ENCODE peak calls at places on chromosomes 13 and 19, in five cellular contexts. One of them, this sample, is unnamed.

GRCh38 chr13:66111628-66112027 is 1118.5 kb downstream of the PCDH9 start:
- DNase-seq in RPMI7951: no peak
- DNase-seq in pulmonary artery endothelial cell: no peak
- DNase-seq in IMR-90: no peak
- DNase-seq in T-helper 1 cell: no peak
- DNase-seq in this sample: no peak

GRCh38 chr19:46714523-46715106 is 2.3 kb downstream of the PRKD2 start:
- DNase-seq in RPMI7951: no peak
- DNase-seq in pulmonary artery endothelial cell: no peak
- DNase-seq in IMR-90: no peak
- DNase-seq in T-helper 1 cell: peak
- DNase-seq in this sample: no peak

GRCh38 chr19:15534957-15535864 is 26.9 kb downstream of the CYP4F22 start:
- DNase-seq in RPMI7951: no peak
- DNase-seq in pulmonary artery endothelial cell: no peak
- DNase-seq in IMR-90: no peak
- DNase-seq in T-helper 1 cell: no peak
- DNase-seq in this sample: no peak

GRCh38 chr19:51441410-51442390 is 16.6 kb downstream of the SIGLEC8 start:
- DNase-seq in RPMI7951: peak
- DNase-seq in pulmonary artery endothelial cell: no peak
- DNase-seq in IMR-90: no peak
- DNase-seq in T-helper 1 cell: peak
- DNase-seq in this sample: no peak

GRCh38 chr19:28710278-28710677 is 502.7 kb downstream of the UQCRFS1 start:
- DNase-seq in RPMI7951: peak
- DNase-seq in pulmonary artery endothelial cell: peak
- DNase-seq in IMR-90: peak
- DNase-seq in T-helper 1 cell: peak
- DNase-seq in this sample: peak

GRCh38 chr13:42652642-42653415 is 78.9 kb downstream of the TNFSF11 start:
- DNase-seq in RPMI7951: peak
- DNase-seq in pulmonary artery endothelial cell: no peak
- DNase-seq in IMR-90: no peak
- DNase-seq in T-helper 1 cell: no peak
- DNase-seq in this sample: no peak

GRCh38 chr19:40225440-40226305 is 816 bp downstream of the CCNP start:
- DNase-seq in RPMI7951: peak
- DNase-seq in pulmonary artery endothelial cell: no peak
- DNase-seq in IMR-90: peak
- DNase-seq in T-helper 1 cell: no peak
- DNase-seq in this sample: peak

GRCh38 chr19:35430382-35431146 is 17.5 kb upstream of the FFAR2 start:
- DNase-seq in RPMI7951: no peak
- DNase-seq in pulmonary artery endothelial cell: no peak
- DNase-seq in IMR-90: no peak
- DNase-seq in T-helper 1 cell: no peak
- DNase-seq in this sample: no peak

GRCh38 chr13:39463611-39464010 is 139.4 kb downstream of the LHFPL6 start:
- DNase-seq in RPMI7951: no peak
- DNase-seq in pulmonary artery endothelial cell: no peak
- DNase-seq in IMR-90: no peak
- DNase-seq in T-helper 1 cell: no peak
- DNase-seq in this sample: no peak

GRCh38 chr13:50613356-50613831 is 230.1 kb downstream of the DLEU7 start:
- DNase-seq in RPMI7951: no peak
- DNase-seq in pulmonary artery endothelial cell: no peak
- DNase-seq in IMR-90: no peak
- DNase-seq in T-helper 1 cell: no peak
- DNase-seq in this sample: peak

GRCh38 chr13:113114511-113115362 is 7.9 kb upstream of the F10 start:
- DNase-seq in RPMI7951: no peak
- DNase-seq in pulmonary artery endothelial cell: no peak
- DNase-seq in IMR-90: no peak
- DNase-seq in T-helper 1 cell: no peak
- DNase-seq in this sample: no peak

GRCh38 chr13:21625366-21625765 is 21.4 kb upstream of the MICU2 start:
- DNase-seq in RPMI7951: peak
- DNase-seq in pulmonary artery endothelial cell: no peak
- DNase-seq in IMR-90: peak
- DNase-seq in T-helper 1 cell: peak
- DNase-seq in this sample: peak

GRCh38 chr19:18020212-18021067 is 12.5 kb downstream of the ARRDC2 start:
- DNase-seq in RPMI7951: peak
- DNase-seq in pulmonary artery endothelial cell: no peak
- DNase-seq in IMR-90: peak
- DNase-seq in T-helper 1 cell: no peak
- DNase-seq in this sample: peak

GRCh38 chr13:101416181-101417042 is at the start of gene NALCN:
- DNase-seq in RPMI7951: peak
- DNase-seq in pulmonary artery endothelial cell: no peak
- DNase-seq in IMR-90: no peak
- DNase-seq in T-helper 1 cell: no peak
- DNase-seq in this sample: peak

GRCh38 chr19:35304036-35304435 is 12.1 kb downstream of the MAG start:
- DNase-seq in RPMI7951: no peak
- DNase-seq in pulmonary artery endothelial cell: no peak
- DNase-seq in IMR-90: no peak
- DNase-seq in T-helper 1 cell: no peak
- DNase-seq in this sample: no peak

GRCh38 chr13:49821216-49821820 is 28.8 kb upstream of the KPNA3 start:
- DNase-seq in RPMI7951: peak
- DNase-seq in pulmonary artery endothelial cell: no peak
- DNase-seq in IMR-90: no peak
- DNase-seq in T-helper 1 cell: no peak
- DNase-seq in this sample: peak

GRCh38 chr19:9309974-9310446 is 372 bp upstream of the ZNF699 start:
- DNase-seq in RPMI7951: peak
- DNase-seq in pulmonary artery endothelial cell: peak
- DNase-seq in IMR-90: peak
- DNase-seq in T-helper 1 cell: no peak
- DNase-seq in this sample: no peak

GRCh38 chr19:28793391-28794168 is 419.4 kb downstream of the UQCRFS1 start:
- DNase-seq in RPMI7951: no peak
- DNase-seq in pulmonary artery endothelial cell: no peak
- DNase-seq in IMR-90: no peak
- DNase-seq in T-helper 1 cell: no peak
- DNase-seq in this sample: no peak

GRCh38 chr19:38433268-38433733 is at the start of gene RYR1:
- DNase-seq in RPMI7951: peak
- DNase-seq in pulmonary artery endothelial cell: no peak
- DNase-seq in IMR-90: no peak
- DNase-seq in T-helper 1 cell: peak
- DNase-seq in this sample: peak

GRCh38 chr19:40755248-40755624 is 4.2 kb downstream of the SNRPA start:
- DNase-seq in RPMI7951: no peak
- DNase-seq in pulmonary artery endothelial cell: no peak
- DNase-seq in IMR-90: no peak
- DNase-seq in T-helper 1 cell: no peak
- DNase-seq in this sample: no peak

GRCh38 chr19:9597027-9597426 is 12.7 kb upstream of the ZNF121 start:
- DNase-seq in RPMI7951: peak
- DNase-seq in pulmonary artery endothelial cell: no peak
- DNase-seq in IMR-90: peak
- DNase-seq in T-helper 1 cell: no peak
- DNase-seq in this sample: no peak

GRCh38 chr13:84377071-84377470 is 494.8 kb upstream of the SLITRK1 start:
- DNase-seq in RPMI7951: no peak
- DNase-seq in pulmonary artery endothelial cell: no peak
- DNase-seq in IMR-90: no peak
- DNase-seq in T-helper 1 cell: no peak
- DNase-seq in this sample: no peak